ENCODE peak calls at places on chromosome 12, in five cellular contexts. K is K562, E is SK-N-SH, D is H1, T is GM12878. Z is an unnamed sample.

GRCh38 chr12:6890789-6891624 is 13.6 kb upstream of the LRRC23 start:
- DNase-seq in D (peak), T (peak), E (peak), K (peak), Z (peak)

GRCh38 chr12:87491598-87491997 is 537.6 kb downstream of the C12orf50 start:
- DNase-seq in T (no peak), K (no peak), E (no peak), D (no peak), Z (no peak)

GRCh38 chr12:28998662-28999120 is 150.4 kb upstream of the FAR2 start:
- DNase-seq in E (peak), T (no peak), D (no peak), K (peak), Z (no peak)

GRCh38 chr12:54217774-54218221 is 29.0 kb upstream of the SMUG1 start:
- DNase-seq in T (no peak), E (no peak), D (peak), K (no peak), Z (no peak)

GRCh38 chr12:20374775-20375174 is 6.4 kb downstream of the PDE3A start:
- DNase-seq in K (no peak), E (no peak), D (no peak), T (no peak), Z (no peak)

GRCh38 chr12:9347328-9348127 is 139.3 kb upstream of the PZP start:
- DNase-seq in D (no peak), E (no peak), K (no peak), T (no peak), Z (peak)

GRCh38 chr12:42326466-42327226 is 679 bp downstream of the PPHLN1 start:
- DNase-seq in D (no peak), K (peak), E (peak), T (no peak), Z (no peak)

GRCh38 chr12:92619730-92620684 is 82.8 kb upstream of the PLEKHG7 start:
- DNase-seq in D (no peak), K (no peak), E (no peak), T (no peak), Z (no peak)

GRCh38 chr12:65139389-65139788 is 18.3 kb upstream of the WIF1 start:
- DNase-seq in E (no peak), D (no peak), K (no peak), T (no peak), Z (no peak)

GRCh38 chr12:113261847-113262470 is 40.7 kb downstream of the TPCN1 start:
- DNase-seq in E (no peak), D (no peak), T (peak), K (no peak), Z (no peak)

GRCh38 chr12:49019435-49020317 is 1.1 kb upstream of the PRKAG1 start:
- DNase-seq in T (no peak), E (peak), D (peak), K (peak), Z (peak)

GRCh38 chr12:122454739-122455138 is 32.3 kb upstream of the CLIP1 start:
- DNase-seq in T (no peak), K (no peak), D (no peak), E (no peak), Z (no peak)

GRCh38 chr12:84730561-84731162 is 181.9 kb downstream of the SLC6A15 start:
- DNase-seq in T (no peak), D (no peak), K (no peak), E (peak), Z (no peak)

GRCh38 chr12:103012884-103013283 is 55.4 kb downstream of the ASCL1 start:
- DNase-seq in K (no peak), E (peak), T (no peak), D (peak), Z (no peak)

GRCh38 chr12:92304335-92305066 is 158.9 kb upstream of the BTG1 start:
- DNase-seq in K (no peak), E (no peak), D (no peak), T (no peak), Z (no peak)

GRCh38 chr12:102376251-102376747 is 104.1 kb downstream of the IGF1 start:
- DNase-seq in D (no peak), E (no peak), T (no peak), K (peak), Z (no peak)

GRCh38 chr12:14948672-14949071 is 10.3 kb upstream of the ERP27 start:
- DNase-seq in D (no peak), E (no peak), T (peak), K (no peak), Z (no peak)

GRCh38 chr12:30900351-30900750 is 26.2 kb upstream of the TSPAN11 start:
- DNase-seq in K (no peak), E (no peak), T (no peak), D (no peak), Z (no peak)

GRCh38 chr12:20415013-20415412 is 46.7 kb downstream of the PDE3A start:
- DNase-seq in T (no peak), K (no peak), E (no peak), D (no peak), Z (no peak)

GRCh38 chr12:96720363-96720705 is 186.7 kb upstream of the NEDD1 start:
- DNase-seq in E (no peak), T (no peak), K (no peak), D (no peak), Z (no peak)

GRCh38 chr12:2268478-2269286 is 215.9 kb downstream of the CACNA1C start:
- DNase-seq in K (no peak), D (no peak), E (no peak), T (no peak), Z (no peak)

GRCh38 chr12:66647034-66647691 is 31.7 kb downstream of the GRIP1 start:
- DNase-seq in K (no peak), E (no peak), D (no peak), T (no peak), Z (no peak)

GRCh38 chr12:3246253-3246652 is 169.1 kb downstream of the TSPAN9 start:
- DNase-seq in E (no peak), T (no peak), D (no peak), K (no peak), Z (no peak)

GRCh38 chr12:67651380-67651695 is 2.8 kb downstream of the DYRK2 start:
- DNase-seq in E (peak), T (no peak), D (no peak), K (no peak), Z (no peak)

GRCh38 chr12:70798016-70798768 is 122.3 kb downstream of the PTPRR start:
- DNase-seq in K (no peak), T (no peak), D (no peak), E (no peak), Z (no peak)

GRCh38 chr12:30570206-30570890 is 125.3 kb downstream of the IPO8 start:
- DNase-seq in E (no peak), D (no peak), K (no peak), T (no peak), Z (no peak)

GRCh38 chr12:84131076-84131475 is 781.5 kb downstream of the SLC6A15 start:
- DNase-seq in K (no peak), D (no peak), E (no peak), T (no peak), Z (no peak)

GRCh38 chr12:108616941-108617858 is 16.5 kb downstream of the SELPLG start:
- DNase-seq in T (peak), E (no peak), D (no peak), K (no peak), Z (no peak)

GRCh38 chr12:30110970-30111586 is 327.3 kb upstream of the TMTC1 start:
- DNase-seq in T (no peak), E (peak), K (no peak), D (no peak), Z (no peak)

GRCh38 chr12:27790179-27790578 is 10.1 kb upstream of the MANSC4 start:
- DNase-seq in T (no peak), K (no peak), D (no peak), E (no peak), Z (no peak)

GRCh38 chr12:106601031-106601430 is 18.2 kb downstream of the RFX4 start:
- DNase-seq in T (no peak), K (peak), E (no peak), D (peak), Z (no peak)

GRCh38 chr12:68888243-68888642 is 44.7 kb downstream of the CPM start:
- DNase-seq in E (no peak), T (no peak), K (no peak), D (no peak), Z (no peak)
- TF ChIP-seq GABPA in E (no peak), T (no peak), K (no peak), D (no peak), Z (no peak)

DNA sequence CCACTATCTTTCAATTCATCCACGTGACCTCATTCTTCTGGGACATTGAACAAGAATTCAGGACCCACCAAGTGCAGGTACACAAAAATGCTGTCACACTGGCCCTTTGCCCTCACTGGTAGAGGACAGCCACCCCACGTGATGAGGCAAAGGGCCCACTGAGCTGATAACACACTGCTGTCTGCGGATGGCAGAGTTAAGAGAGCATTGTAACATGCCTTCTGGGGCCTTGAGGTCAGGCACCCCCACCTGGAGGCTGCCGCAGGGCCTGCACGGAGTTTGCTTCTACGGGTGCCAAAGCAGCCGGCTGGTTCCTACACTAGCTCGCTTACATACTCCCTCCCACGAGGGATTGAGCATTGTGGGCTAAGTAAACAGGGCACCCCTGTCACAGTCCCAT is 101.0 kb downstream of the LRIG3 start:
- DNase-seq in D (peak), T (no peak), E (no peak), K (no peak), Z (no peak)
- TF ChIP-seq GABPA in D (no peak), T (no peak), E (no peak), K (no peak), Z (no peak)

GRCh38 chr12:120669055-120669828 is 17.7 kb upstream of the MLEC start:
- DNase-seq in D (peak), E (peak), T (peak), K (no peak), Z (no peak)
- TF ChIP-seq GABPA in D (no peak), E (no peak), T (no peak), K (no peak), Z (no peak)

GRCh38 chr12:4268549-4269181 is 4.9 kb upstream of the CCND2 start:
- DNase-seq in D (no peak), K (no peak), E (no peak), T (no peak), Z (no peak)

GRCh38 chr12:4270670-4271432 is 2.7 kb upstream of the CCND2 start:
- DNase-seq in E (peak), D (peak), T (no peak), K (peak), Z (peak)

GRCh38 chr12:4271433-4272013 is 2.0 kb upstream of the CCND2 start:
- DNase-seq in T (peak), K (peak), E (peak), D (peak), Z (peak)

GRCh38 chr12:4269279-4269991 is 4.1 kb upstream of the CCND2 start:
- DNase-seq in D (peak), K (peak), T (no peak), E (peak), Z (peak)

DNA sequence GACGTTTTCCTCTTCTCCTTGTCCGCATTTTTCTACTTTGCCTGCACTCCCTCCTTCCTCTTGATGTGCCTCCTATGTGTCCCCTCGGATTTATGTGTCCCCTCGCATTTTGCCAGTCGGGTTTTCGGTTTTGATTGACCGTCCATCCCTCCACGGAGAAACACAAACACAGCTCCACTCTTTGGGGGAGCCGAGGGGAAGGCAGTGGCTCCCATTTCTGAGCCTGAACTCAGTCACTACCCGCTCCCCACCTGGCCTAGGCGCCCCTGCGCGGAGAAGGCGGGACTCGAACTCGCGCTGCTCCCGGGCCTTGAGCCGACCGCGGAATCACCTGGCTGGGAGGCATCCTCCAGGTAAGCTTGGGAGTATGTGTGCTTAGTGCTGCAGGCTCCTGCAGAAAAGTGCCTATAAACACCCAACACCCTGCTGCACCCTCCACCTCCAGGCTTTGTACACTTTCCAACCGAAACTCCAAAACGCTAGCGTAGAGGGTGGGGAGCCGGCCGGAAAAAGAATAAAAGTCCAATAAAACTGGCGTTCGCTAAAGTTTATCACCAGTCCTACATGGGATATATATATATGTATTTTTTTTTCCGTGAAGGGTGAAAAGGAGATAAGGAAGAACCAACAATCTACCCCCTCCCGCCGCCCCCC is 3.4 kb upstream of the CCND2 start:
- DNase-seq in T (no peak), E (no peak), D (peak), K (peak), Z (no peak)
- TF ChIP-seq GABPA in T (no peak), E (no peak), D (no peak), K (no peak), Z (no peak)

GRCh38 chr12:4864575-4864974 is 45.1 kb upstream of the KCNA1 start:
- DNase-seq in D (no peak), E (no peak), K (no peak), T (no peak), Z (no peak)

GRCh38 chr12:4862809-4863208 is 46.9 kb upstream of the KCNA1 start:
- DNase-seq in D (no peak), E (no peak), K (no peak), T (peak), Z (no peak)

GRCh38 chr12:4865246-4865645 is 44.5 kb upstream of the KCNA1 start:
- DNase-seq in K (no peak), T (no peak), E (no peak), D (no peak), Z (no peak)

GRCh38 chr12:4867384-4867783 is 42.3 kb upstream of the KCNA1 start:
- DNase-seq in K (no peak), T (no peak), E (no peak), D (no peak), Z (no peak)

GRCh38 chr12:4866288-4866687 is 43.4 kb upstream of the KCNA1 start:
- DNase-seq in T (no peak), K (no peak), D (no peak), E (no peak), Z (no peak)
- TF ChIP-seq GABPA in T (no peak), K (no peak), D (no peak), E (no peak), Z (no peak)

GRCh38 chr12:47899466-47899865 is 5.3 kb downstream of the VDR start:
- DNase-seq in E (no peak), K (no peak), D (no peak), T (no peak), Z (no peak)

GRCh38 chr12:47894068-47894467 is 10.7 kb downstream of the VDR start:
- DNase-seq in D (no peak), T (no peak), K (no peak), E (no peak), Z (no peak)

GRCh38 chr12:47896022-47896421 is 8.8 kb downstream of the VDR start:
- DNase-seq in D (no peak), E (no peak), K (no peak), T (no peak), Z (no peak)

GRCh38 chr12:47894652-47895051 is 10.1 kb downstream of the VDR start:
- DNase-seq in T (no peak), K (no peak), D (no peak), E (no peak), Z (no peak)

DNA sequence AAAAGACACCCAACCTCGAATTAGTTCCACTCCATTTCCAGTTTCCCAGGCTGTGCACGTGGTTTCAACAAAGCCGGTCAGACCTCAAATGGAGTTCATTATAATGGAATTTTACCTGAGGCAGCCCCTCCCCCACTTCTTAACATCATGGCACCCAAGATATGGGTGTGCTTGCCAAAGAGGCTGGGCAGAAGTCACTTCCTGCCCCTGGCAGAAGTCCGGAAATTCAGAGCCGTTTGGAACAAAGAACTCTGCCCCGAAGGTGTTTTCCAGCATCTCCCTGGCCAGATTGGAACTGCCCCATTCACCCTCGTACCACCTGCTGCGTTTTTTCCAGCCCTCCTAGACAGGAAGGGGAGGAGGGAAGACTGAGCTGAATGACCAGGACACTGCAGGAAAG is 8.2 kb downstream of the VDR start:
- DNase-seq in D (no peak), K (no peak), E (no peak), T (no peak), Z (no peak)
- TF ChIP-seq GABPA in D (no peak), K (no peak), E (no peak), T (no peak), Z (peak)

GRCh38 chr12:63223128-63223527 is 72.1 kb upstream of the AVPR1A start:
- DNase-seq in K (no peak), D (no peak), T (no peak), E (no peak), Z (no peak)

GRCh38 chr12:63222582-63222981 is 71.6 kb upstream of the AVPR1A start:
- DNase-seq in K (no peak), E (no peak), T (no peak), D (no peak), Z (no peak)

DNA sequence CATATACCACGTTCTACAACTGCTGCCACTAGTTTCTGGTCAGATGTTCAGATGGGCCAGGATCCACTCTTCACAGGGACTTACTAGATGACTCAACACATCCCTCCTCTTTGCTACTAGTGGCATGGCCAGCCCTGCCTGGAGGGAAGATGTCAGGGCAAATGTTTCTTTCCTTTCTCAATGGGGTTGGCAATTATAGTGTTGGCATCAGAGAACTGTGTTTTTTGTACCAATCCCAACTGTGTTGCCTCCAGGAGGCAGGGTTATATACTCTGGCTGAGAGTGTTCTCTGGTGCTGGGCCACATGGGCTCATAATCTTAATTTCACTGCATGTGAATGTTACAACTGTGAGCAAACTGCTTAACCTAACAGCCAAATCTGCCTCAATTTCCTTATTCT is 69.9 kb upstream of the AVPR1A start:
- DNase-seq in T (no peak), E (no peak), K (no peak), D (no peak), Z (no peak)
- TF ChIP-seq GABPA in T (no peak), E (no peak), K (no peak), D (no peak), Z (no peak)

DNA sequence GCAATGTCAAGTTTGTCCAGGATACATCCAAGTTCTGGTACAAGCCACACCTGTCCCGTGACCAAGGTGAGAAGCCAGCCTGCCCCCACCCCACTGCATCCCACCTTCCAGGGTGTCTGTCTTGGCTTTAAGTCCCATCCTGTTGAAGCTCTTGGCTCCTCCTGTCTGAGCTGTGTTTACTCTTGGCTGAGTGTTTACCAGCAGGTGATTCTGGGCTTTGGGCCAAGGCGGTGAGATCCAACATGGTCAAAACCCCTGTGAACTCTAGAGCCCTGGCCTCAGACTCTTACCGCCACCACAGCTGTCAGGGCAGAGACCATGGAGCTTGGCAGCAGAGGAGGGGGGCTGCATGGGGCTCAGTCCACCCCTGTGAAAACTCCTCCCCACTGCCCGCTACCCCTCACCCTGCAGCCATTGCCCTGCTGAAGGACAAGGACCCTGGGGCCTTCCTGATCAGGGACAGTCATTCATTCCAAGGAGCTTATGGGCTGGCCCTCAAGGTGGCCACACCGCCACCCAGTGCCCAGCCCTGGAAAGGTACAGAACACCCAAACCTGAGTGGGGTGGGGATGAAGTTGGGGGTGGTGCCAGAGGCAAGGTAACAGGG is 11.6 kb downstream of the TNS2 start:
- DNase-seq in K (no peak), D (no peak), E (no peak), T (no peak), Z (no peak)
- TF ChIP-seq GABPA in K (no peak), D (no peak), E (no peak), T (no peak), Z (no peak)

DNA sequence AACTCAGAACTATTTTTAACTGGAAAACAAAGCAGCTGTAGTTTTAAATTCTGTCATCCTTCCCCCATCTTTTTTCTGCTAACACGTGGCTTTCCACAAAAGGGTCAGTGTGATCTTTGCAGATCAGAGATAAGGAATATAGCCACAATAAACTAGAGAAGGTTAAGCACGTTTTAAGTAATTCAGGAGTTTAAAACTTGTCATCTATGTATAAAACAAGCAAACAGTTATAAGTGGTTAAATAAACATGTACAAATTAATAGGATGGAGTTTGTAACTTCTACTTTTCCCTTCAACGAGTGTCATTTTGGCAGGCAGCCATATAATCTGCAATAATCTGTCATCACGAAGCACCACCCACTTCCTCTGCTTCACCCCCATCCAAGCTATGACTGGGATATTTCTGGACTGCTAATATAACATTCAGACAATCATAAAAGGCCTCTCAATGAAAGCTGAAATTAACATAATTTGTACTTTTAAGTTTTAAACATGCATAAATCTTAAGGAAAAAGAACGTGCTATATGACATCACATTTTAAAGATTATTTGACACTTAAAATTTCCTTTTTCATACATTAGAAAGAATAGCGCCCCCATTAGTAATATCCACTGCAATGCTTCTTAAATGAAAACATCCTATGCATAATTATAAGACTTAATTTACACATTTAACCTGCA is 15.2 kb downstream of the TAOK3 start:
- DNase-seq in D (no peak), T (peak), K (peak), E (peak), Z (peak)
- TF ChIP-seq GABPA in D (no peak), T (no peak), K (peak), E (no peak), Z (no peak)